ENCODE peak calls at places on chromosome 1, in four cellular contexts. K, G, N and V are unnamed samples.
A peak's percentile ranks its signal among the peaks of the same experiment; 100 is the strongest.

GRCh38 chr1:29236993-29237905 is 927 bp downstream of the PTPRU start:
- DNase-seq in K (no peak), N (peak; percentile 54), G (no peak), V (peak; percentile 45)

GRCh38 chr1:13702425-13703127 is 2.6 kb downstream of the PRDM2 start:
- DNase-seq in G (peak; percentile 89), N (no peak), K (no peak), V (no peak)

GRCh38 chr1:99456536-99456935 is 189.4 kb upstream of the PALMD start:
- DNase-seq in G (no peak), N (no peak), K (no peak), V (peak; percentile 6)

GRCh38 chr1:85898861-85899260 is 190.6 kb upstream of the ZNHIT6 start:
- DNase-seq in G (no peak), K (no peak), N (no peak), V (peak; percentile 17)

GRCh38 chr1:153941826-153942725 is 4.4 kb downstream of the DENND4B start:
- DNase-seq in K (no peak), G (no peak), N (no peak), V (no peak)

GRCh38 chr1:234772345-234773147 is 162.6 kb upstream of the IRF2BP2 start:
- DNase-seq in N (peak; percentile 60), G (peak; percentile 97), K (peak; percentile 98), V (peak; percentile 99)

GRCh38 chr1:212432163-212432705 is 486 bp upstream of the NENF start:
- DNase-seq in N (no peak), G (no peak), K (no peak), V (no peak)

GRCh38 chr1:47406966-47407365 is 9.1 kb upstream of the FOXE3 start:
- DNase-seq in G (no peak), N (no peak), K (no peak), V (no peak)

GRCh38 chr1:63624911-63625310 is 31.7 kb downstream of the PGM1 start:
- DNase-seq in N (no peak), G (no peak), K (peak; percentile 7), V (no peak)

GRCh38 chr1:91637539-91637994 is 136.9 kb downstream of the CDC7 start:
- DNase-seq in N (no peak), K (no peak), G (no peak), V (no peak)

GRCh38 chr1:10687142-10687715 is 109.2 kb downstream of the CASZ1 start:
- DNase-seq in N (no peak), K (no peak), G (no peak), V (no peak)

GRCh38 chr1:6582370-6582769 is 2.6 kb downstream of the ZBTB48 start:
- DNase-seq in N (no peak), G (no peak), K (no peak), V (no peak)

GRCh38 chr1:175433586-175434267 is 241.2 kb upstream of the KIAA0040 start:
- DNase-seq in K (no peak), G (no peak), N (no peak), V (no peak)

GRCh38 chr1:36154335-36154734 is 1.6 kb upstream of the MAP7D1 start:
- DNase-seq in G (no peak), N (no peak), K (no peak), V (no peak)

GRCh38 chr1:187999973-188000372 is 1171.2 kb downstream of the PLA2G4A start:
- DNase-seq in N (no peak), G (no peak), K (no peak), V (peak; percentile 17)

GRCh38 chr1:53703174-53703573 is 35.8 kb downstream of the GLIS1 start:
- DNase-seq in G (no peak), N (no peak), K (no peak), V (no peak)

GRCh38 chr1:18166341-18166740 is 58.7 kb downstream of the IGSF21 start:
- DNase-seq in K (no peak), N (no peak), G (no peak), V (no peak)

GRCh38 chr1:198730952-198731351 is 92.1 kb downstream of the PTPRC start:
- DNase-seq in G (no peak), K (no peak), N (no peak), V (no peak)

GRCh38 chr1:176416777-176417176 is 46.2 kb upstream of the PAPPA2 start:
- DNase-seq in N (no peak), G (no peak), K (no peak), V (no peak)

GRCh38 chr1:22517936-22518335 is 45.4 kb upstream of the EPHA8 start:
- DNase-seq in G (no peak), K (no peak), N (no peak), V (peak; percentile 34)

GRCh38 chr1:235329139-235329808 is 904 bp downstream of the GGPS1 start:
- DNase-seq in K (no peak), G (peak; percentile 52), N (peak; percentile 18), V (peak; percentile 45)

GRCh38 chr1:9691726-9692125 is 40.2 kb downstream of the PIK3CD start:
- DNase-seq in G (no peak), N (no peak), K (no peak), V (peak; percentile 22)

GRCh38 chr1:13749543-13750307 is 49.7 kb downstream of the PRDM2 start:
- DNase-seq in G (no peak), K (peak; percentile 12), N (no peak), V (peak; percentile 36)

GRCh38 chr1:3393024-3393986 is 61.2 kb upstream of the ARHGEF16 start:
- DNase-seq in N (no peak), K (no peak), G (no peak), V (peak; percentile 12)

GRCh38 chr1:232570007-232570406 is 59.9 kb downstream of the SIPA1L2 start:
- DNase-seq in K (no peak), N (no peak), G (no peak), V (peak; percentile 22)

GRCh38 chr1:218467101-218467728 is 122.1 kb downstream of the TGFB2 start:
- DNase-seq in G (no peak), N (no peak), K (no peak), V (peak; percentile 90)

GRCh38 chr1:227901906-227902640 is 45.7 kb downstream of the WNT9A start:
- DNase-seq in G (no peak), N (peak; percentile 66), K (no peak), V (peak; percentile 11)

GRCh38 chr1:229623838-229624237 is 2.1 kb downstream of the TAF5L start:
- DNase-seq in N (no peak), G (no peak), K (no peak), V (no peak)

GRCh38 chr1:229627003-229627402 is 956 bp downstream of the URB2 start:
- DNase-seq in N (no peak), G (no peak), K (no peak), V (no peak)

GRCh38 chr1:229624521-229624905 is 1.4 kb downstream of the TAF5L start:
- DNase-seq in K (no peak), G (no peak), N (no peak), V (no peak)

GRCh38 chr1:229625893-229626831 is at the start of the genes TAF5L and URB2:
- DNase-seq in K (peak; percentile 90), G (peak; percentile 38), N (peak; percentile 92), V (peak; percentile 89)

DNA sequence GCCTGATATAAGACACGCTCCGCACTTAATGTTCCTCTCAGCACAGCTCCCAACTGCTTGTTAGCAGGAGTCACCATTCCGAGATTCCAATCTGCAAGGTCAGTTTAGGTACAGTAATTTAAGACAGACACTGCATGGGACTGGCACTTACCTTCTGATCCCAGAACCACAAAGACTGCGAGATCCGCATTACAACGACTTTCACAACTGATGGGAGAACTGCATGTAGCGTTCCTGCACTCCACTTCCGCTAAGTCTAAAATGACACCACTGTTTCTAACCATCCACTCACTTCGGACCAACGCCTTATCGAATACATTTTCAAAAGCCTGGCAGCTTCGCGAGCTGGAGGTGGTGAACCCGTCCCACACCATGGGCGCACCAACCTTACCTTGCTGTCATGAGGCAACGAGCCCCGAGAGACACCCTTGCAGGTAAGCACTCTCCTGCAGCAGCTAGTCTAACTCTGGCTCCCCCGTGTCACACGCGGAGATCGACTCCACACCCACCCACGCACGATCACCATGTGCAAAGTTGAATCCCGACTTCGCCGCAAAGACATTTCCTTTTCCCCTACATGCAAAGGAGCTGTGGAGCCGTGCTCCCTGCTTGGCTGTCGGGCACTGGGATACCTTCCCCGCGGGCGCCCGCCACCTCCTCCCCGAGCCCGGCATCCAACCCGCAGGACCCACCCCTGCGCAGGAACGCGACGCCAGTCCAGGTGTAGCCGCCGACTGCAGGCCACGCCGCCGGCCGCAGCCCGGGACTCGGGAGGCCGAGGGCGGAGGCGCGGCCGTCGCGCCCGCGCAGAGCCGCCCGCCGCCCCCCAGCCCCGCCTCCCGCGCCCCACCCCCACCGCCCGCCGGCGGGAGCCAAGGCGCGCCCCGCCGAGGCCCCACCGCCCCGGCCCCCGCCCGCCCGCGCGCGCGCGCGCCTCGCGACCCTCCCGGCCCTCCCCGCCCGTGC is 733 bp downstream of the TAF5L start:
- DNase-seq in N (peak; percentile 95), G (no peak), K (peak; percentile 60), V (peak; percentile 58)
- TF ChIP-seq ELK1 in N (no peak), G (no peak), K (no peak), V (no peak)

GRCh38 chr1:78040484-78041089 is 5.2 kb upstream of the GIPC2 start:
- DNase-seq in N (no peak), K (no peak), G (no peak), V (no peak)

GRCh38 chr1:78035121-78035520 is 10.6 kb upstream of the GIPC2 start:
- DNase-seq in N (no peak), K (no peak), G (no peak), V (peak; percentile 25)

GRCh38 chr1:78038071-78038470 is 7.7 kb upstream of the GIPC2 start:
- DNase-seq in N (no peak), K (no peak), G (no peak), V (peak; percentile 73)

GRCh38 chr1:78036450-78036849 is 9.3 kb upstream of the GIPC2 start:
- DNase-seq in G (no peak), N (no peak), K (no peak), V (no peak)

GRCh38 chr1:78038491-78038939 is 7.3 kb upstream of the GIPC2 start:
- DNase-seq in N (no peak), K (peak; percentile 7), G (no peak), V (peak; percentile 83)
- TF ChIP-seq ELK1 in N (no peak), K (no peak), G (no peak), V (no peak)

DNA sequence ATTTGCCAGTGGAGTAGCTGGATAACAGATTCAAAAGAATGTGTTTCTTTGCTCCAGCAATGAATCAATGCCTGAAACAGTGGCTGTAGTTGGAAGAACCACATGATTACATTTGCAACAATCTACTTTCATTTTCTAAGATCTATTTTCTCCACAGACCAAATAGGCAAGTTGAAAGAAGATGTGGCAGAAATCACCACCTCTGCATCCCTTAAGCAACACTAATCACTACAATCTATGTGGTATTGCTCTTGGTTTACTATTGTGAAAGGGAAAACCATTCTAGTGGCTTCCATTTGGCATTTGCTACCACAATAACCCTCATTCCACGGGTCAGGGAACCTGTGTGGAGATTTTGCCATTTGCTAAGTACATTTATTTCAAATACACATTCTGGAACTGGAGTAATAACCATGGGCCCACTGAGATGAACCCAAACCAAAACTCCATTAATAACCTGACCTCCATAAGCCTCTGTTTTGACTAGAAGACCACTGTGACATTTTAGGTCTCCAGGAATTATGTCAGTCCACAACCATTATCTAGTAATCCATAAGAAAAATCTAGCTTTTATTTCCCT is 66.3 kb downstream of the C1orf185 start:
- DNase-seq in K (no peak), G (no peak), N (no peak), V (peak; percentile 7)
- TF ChIP-seq ELK1 in K (no peak), G (no peak), N (no peak), V (no peak)

GRCh38 chr1:42219627-42220026 is 55.1 kb upstream of the GUCA2A start:
- DNase-seq in N (no peak), K (no peak), G (no peak), V (no peak)

GRCh38 chr1:42223036-42223435 is 58.5 kb upstream of the GUCA2A start:
- DNase-seq in G (no peak), K (no peak), N (no peak), V (no peak)

GRCh38 chr1:42221952-42222606 is 57.5 kb upstream of the GUCA2A start:
- DNase-seq in G (no peak), K (no peak), N (peak; percentile 23), V (peak; percentile 74)
- TF ChIP-seq ELK1 in G (no peak), K (no peak), N (no peak), V (no peak)